ENCODE peak calls at places on chromosomes 11 and 22, in five cellular contexts. I, T, O, K and A are unnamed samples.

GRCh38 chr11:45250035-45250693 is 36.0 kb downstream of the SYT13 start:
- DNase-seq in I (no peak), T (no peak), O (no peak), K (no peak), A (no peak)

GRCh38 chr11:115162919-115163318 is 341.3 kb downstream of the CADM1 start:
- DNase-seq in I (no peak), T (no peak), O (no peak), K (no peak), A (no peak)

GRCh38 chr22:24875862-24876506 is 70.0 kb downstream of the SGSM1 start:
- DNase-seq in I (no peak), T (no peak), O (no peak), K (no peak), A (no peak)

GRCh38 chr11:103359221-103359620 is 250.0 kb downstream of the DYNC2H1 start:
- DNase-seq in I (no peak), T (no peak), O (no peak), K (no peak), A (no peak)

GRCh38 chr22:46202897-46203589 is 47.0 kb downstream of the CDPF1 start:
- DNase-seq in I (no peak), T (no peak), O (no peak), K (no peak), A (no peak)

GRCh38 chr22:23218867-23219251 is 38.5 kb downstream of the BCR start:
- DNase-seq in I (no peak), T (peak; percentile 68), O (no peak), K (no peak), A (no peak)

GRCh38 chr11:79040348-79040747 is 400.5 kb downstream of the TENM4 start:
- DNase-seq in I (no peak), T (no peak), O (no peak), K (no peak), A (no peak)

GRCh38 chr11:117547188-117547831 is 219.7 kb downstream of the CEP164 start:
- DNase-seq in I (no peak), T (no peak), O (no peak), K (no peak), A (no peak)

GRCh38 chr11:132620423-132620822 is 911.9 kb downstream of the OPCML start:
- DNase-seq in I (no peak), T (no peak), O (no peak), K (no peak), A (no peak)

GRCh38 chr22:38056969-38057841 is at the start of gene PICK1:
- DNase-seq in I (peak; percentile 90), T (peak; percentile 94), O (peak; percentile 92), K (peak; percentile 87), A (peak; percentile 96)

GRCh38 chr11:112440518-112440917 is 179.9 kb upstream of the PLET1 start:
- DNase-seq in I (no peak), T (no peak), O (no peak), K (no peak), A (no peak)

GRCh38 chr11:104476454-104476853 is 312.5 kb upstream of the PDGFD start:
- DNase-seq in I (no peak), T (no peak), O (no peak), K (no peak), A (no peak)

DNA sequence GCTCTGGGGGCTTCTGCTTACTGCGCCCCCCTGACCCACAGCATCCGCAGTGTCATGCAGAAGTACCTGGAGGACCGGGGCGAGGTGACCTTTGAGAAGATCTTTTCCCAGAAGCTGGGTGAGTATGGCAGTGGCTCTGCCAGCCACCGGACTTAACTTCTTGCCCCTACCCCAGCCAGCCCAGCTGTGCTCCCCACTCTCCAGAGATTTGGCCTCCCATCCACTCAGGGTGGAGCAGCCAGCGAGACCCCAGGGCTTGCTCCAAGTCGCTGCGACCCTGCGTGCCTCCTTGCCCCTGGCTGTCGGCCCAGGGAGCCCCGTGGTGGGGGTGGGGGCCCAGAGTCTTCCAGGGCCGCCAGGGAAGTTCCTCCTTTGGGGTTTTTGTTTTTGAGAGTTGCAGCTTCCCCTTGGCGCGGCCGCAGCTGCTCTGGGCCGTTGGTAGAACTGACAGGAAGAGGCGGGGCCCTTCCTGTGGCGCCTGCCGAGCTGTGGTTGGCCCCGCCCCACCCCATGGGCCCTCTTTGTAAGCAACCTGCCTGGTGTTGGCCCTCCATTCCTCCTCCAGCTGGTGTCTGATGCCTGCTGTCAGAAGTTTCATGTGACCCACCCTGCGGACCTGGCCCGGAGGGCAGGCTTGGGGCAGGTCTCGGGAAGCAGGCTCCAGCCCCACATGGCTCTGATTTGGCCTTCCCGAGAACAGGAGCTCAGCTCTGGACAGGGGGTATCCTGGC is 11.1 kb downstream of the GRK2 start:
- DNase-seq in I (peak; percentile 80), T (peak; percentile 88), O (peak; percentile 94), K (peak; percentile 83), A (peak; percentile 90)
- TF ChIP-seq POLR2A in I (peak; percentile 26), T (no peak), O (no peak), K (no peak), A (no peak)

DNA sequence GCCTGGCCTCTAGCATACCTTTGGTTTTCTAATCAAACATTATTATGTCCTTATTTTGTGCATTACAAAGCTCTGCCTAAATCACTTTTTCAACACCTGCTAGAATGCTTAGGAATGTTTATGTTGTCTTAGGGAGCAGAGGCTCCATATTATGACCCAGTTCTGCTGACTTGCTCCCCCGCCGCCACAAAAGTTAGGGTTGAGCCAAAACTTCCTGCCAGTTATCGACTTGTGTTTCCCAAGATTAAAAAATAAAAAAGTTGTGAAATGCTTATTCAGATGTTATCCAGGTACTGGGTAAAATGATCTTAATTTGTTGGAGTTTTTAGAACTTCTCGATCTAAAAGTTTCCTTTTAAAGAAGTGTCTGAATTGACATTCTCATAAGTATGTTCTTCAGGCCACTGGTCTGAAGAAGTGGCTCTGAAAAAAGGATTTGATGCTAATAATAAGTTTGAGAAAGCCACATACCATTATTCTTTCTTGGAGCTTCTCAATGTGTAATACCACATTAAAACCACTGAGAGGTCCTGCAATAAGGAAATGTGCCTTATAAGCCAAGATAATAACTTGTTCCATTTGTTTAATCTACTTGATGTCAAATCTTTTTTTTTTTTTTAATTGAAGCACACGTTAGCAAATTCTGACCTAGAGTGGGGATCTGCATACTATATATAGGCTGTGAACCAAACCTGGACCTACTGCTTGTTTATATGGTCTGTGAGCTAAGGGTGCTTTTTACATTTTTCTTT is 2.2 kb downstream of the RNF185 start:
- DNase-seq in I (no peak), T (no peak), O (no peak), K (peak; percentile 69), A (no peak)
- TF ChIP-seq CTCF in I (no peak), T (no peak), O (peak; percentile 4), K (no peak), A (no peak)

DNA sequence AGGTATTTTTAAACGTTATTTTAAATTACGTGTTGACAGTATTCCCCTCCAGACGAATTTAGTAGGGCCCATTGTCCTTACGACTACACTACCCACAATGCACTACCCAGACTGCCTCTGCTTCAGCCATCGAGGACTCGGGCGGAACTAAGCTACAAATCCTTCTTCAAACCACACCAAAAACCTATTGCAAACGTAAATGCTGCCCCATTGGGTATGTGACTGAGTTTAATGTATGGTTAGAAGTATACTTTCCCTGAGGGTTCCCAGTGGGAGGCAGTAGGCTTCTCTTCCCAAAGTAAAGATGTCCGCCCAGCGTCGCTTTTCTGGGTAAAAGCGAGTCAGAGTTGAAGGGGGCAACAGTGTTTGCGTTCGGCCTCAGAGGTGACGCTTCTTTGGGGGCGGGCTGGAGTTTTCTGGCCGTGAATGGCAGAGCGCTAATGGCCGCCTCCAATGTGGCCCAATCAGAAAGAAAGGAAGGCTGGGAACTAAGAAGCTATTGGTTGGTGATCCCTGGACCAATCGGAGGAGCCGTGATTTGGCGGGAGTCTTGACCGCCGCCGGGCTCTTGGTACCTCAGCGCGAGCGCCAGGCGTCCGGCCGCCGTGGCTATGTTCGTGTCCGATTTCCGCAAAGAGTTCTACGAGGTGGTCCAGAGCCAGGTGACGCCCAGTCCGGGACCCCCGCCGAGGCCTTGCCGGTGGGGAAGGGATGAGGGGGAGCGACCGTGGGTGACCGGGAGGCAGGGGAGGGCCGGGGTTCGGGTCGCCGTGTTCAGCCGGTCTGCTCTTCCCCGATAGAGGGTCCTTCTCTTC is at the start of gene CDC45:
- DNase-seq in I (peak; percentile 96), T (peak; percentile 95), O (peak; percentile 98), K (peak; percentile 98), A (peak; percentile 98)
- TF ChIP-seq POLR2A in I (no peak), T (no peak), O (no peak), K (no peak), A (no peak)

GRCh38 chr22:41395531-41396240 is 13.9 kb downstream of the TEF start:
- DNase-seq in I (no peak), T (no peak), O (no peak), K (no peak), A (no peak)
- TF ChIP-seq CTCF in I (no peak), T (no peak), O (no peak), K (no peak), A (no peak)

GRCh38 chr11:75557649-75558494 is 4.2 kb upstream of the SERPINH1 start:
- DNase-seq in I (peak; percentile 84), T (peak; percentile 81), O (no peak), K (no peak), A (peak; percentile 90)
- TF ChIP-seq POLR2A in I (no peak), T (no peak), O (no peak), K (no peak), A (no peak)